ENCODE peak calls at places on chromosomes 13 and 19, in five cellular contexts. R, Y, C, S and J are unnamed samples.

GRCh38 chr13:31946091-31946770 is 85.3 kb upstream of the FRY start:
- DNase-seq in R (no peak), Y (no peak), C (no peak), S (no peak), J (no peak)

GRCh38 chr13:97141564-97142005 is 80.5 kb upstream of the MBNL2 start:
- DNase-seq in R (peak; percentile 65), Y (peak; percentile 71), C (peak; percentile 86), S (peak; percentile 26), J (no peak)

GRCh38 chr13:53092931-53093330 is 64.3 kb downstream of the OLFM4 start:
- DNase-seq in R (no peak), Y (no peak), C (no peak), S (no peak), J (no peak)

GRCh38 chr19:16124953-16125352 is 13.3 kb downstream of the RAB8A start:
- DNase-seq in R (no peak), Y (no peak), C (no peak), S (no peak), J (no peak)

GRCh38 chr13:34294483-34295129 is 476.7 kb downstream of the RFC3 start:
- DNase-seq in R (no peak), Y (no peak), C (peak; percentile 27), S (peak; percentile 9), J (no peak)

GRCh38 chr19:7505288-7505681 is 10.6 kb upstream of the ZNF358 start:
- DNase-seq in R (no peak), Y (no peak), C (no peak), S (no peak), J (no peak)

GRCh38 chr13:102597029-102598015 is 536 bp downstream of the TPP2 start:
- DNase-seq in R (peak; percentile 69), Y (no peak), C (peak; percentile 37), S (peak; percentile 42), J (peak; percentile 26)

GRCh38 chr19:46603195-46603637 is 2.1 kb downstream of the CALM3 start:
- DNase-seq in R (no peak), Y (no peak), C (no peak), S (no peak), J (no peak)

GRCh38 chr13:37919329-37919880 is 49.8 kb upstream of the TRPC4 start:
- DNase-seq in R (no peak), Y (no peak), C (no peak), S (no peak), J (no peak)

GRCh38 chr19:41691268-41691970 is 3.3 kb upstream of the CEACAM7 start:
- DNase-seq in R (no peak), Y (no peak), C (no peak), S (no peak), J (no peak)

GRCh38 chr13:18944501-18945068 is 237.0 kb downstream of the TUBA3C start:
- DNase-seq in R (peak; percentile 52), Y (no peak), C (no peak), S (no peak), J (no peak)

GRCh38 chr19:47097396-47098217 is 16.0 kb downstream of the ZC3H4 start:
- DNase-seq in R (peak; percentile 72), Y (no peak), C (no peak), S (no peak), J (no peak)

GRCh38 chr13:109704771-109705628 is 81.4 kb downstream of the IRS2 start:
- DNase-seq in R (peak; percentile 76), Y (no peak), C (peak; percentile 32), S (no peak), J (no peak)

GRCh38 chr19:1310853-1311180 is 25.1 kb downstream of the EFNA2 start:
- DNase-seq in R (no peak), Y (no peak), C (no peak), S (peak; percentile 69), J (no peak)

GRCh38 chr19:41926028-41926860 is 2.0 kb downstream of the ERFL start:
- DNase-seq in R (no peak), Y (no peak), C (no peak), S (peak; percentile 44), J (no peak)

GRCh38 chr13:75296651-75297050 is 185.3 kb downstream of the TBC1D4 start:
- DNase-seq in R (no peak), Y (no peak), C (no peak), S (no peak), J (no peak)

GRCh38 chr19:18168673-18169381 is 4.8 kb upstream of the IFI30 start:
- DNase-seq in R (no peak), Y (no peak), C (no peak), S (no peak), J (no peak)

GRCh38 chr19:13839193-13839937 is 37.6 kb upstream of the NANOS3 start:
- DNase-seq in R (peak; percentile 94), Y (no peak), C (peak; percentile 72), S (peak; percentile 44), J (peak; percentile 83)

GRCh38 chr19:37997911-37998344 is 90.9 kb downstream of the SIPA1L3 start:
- DNase-seq in R (no peak), Y (peak; percentile 72), C (peak; percentile 86), S (no peak), J (no peak)

GRCh38 chr13:29991343-29991742 is 140.9 kb upstream of the UBL3 start:
- DNase-seq in R (no peak), Y (peak; percentile 48), C (peak; percentile 64), S (no peak), J (no peak)

GRCh38 chr19:51327066-51327985 is 14.6 kb downstream of the VSIG10L start:
- DNase-seq in R (peak; percentile 67), Y (no peak), C (peak; percentile 41), S (peak; percentile 84), J (peak; percentile 37)

GRCh38 chr19:57403737-57404537 is 7.0 kb upstream of the ZNF17 start:
- DNase-seq in R (no peak), Y (no peak), C (no peak), S (no peak), J (no peak)

GRCh38 chr13:112877496-112877895 is 91.5 kb upstream of the MCF2L start:
- DNase-seq in R (peak; percentile 38), Y (no peak), C (no peak), S (no peak), J (no peak)

GRCh38 chr13:109205315-109205714 is 575.9 kb downstream of the MYO16 start:
- DNase-seq in R (no peak), Y (no peak), C (no peak), S (no peak), J (no peak)

GRCh38 chr13:112324121-112324520 is 52.0 kb upstream of the SPACA7 start:
- DNase-seq in R (no peak), Y (no peak), C (no peak), S (peak; percentile 36), J (no peak)

GRCh38 chr19:3857449-3858003 is 11.3 kb downstream of the ZFR2 start:
- DNase-seq in R (no peak), Y (no peak), C (no peak), S (no peak), J (no peak)

GRCh38 chr19:46925548-46925950 is 64.8 kb downstream of the ARHGAP35 start:
- DNase-seq in R (no peak), Y (no peak), C (no peak), S (no peak), J (no peak)

GRCh38 chr13:26558912-26559485 is 1.5 kb downstream of the WASF3 start:
- DNase-seq in R (no peak), Y (no peak), C (no peak), S (peak; percentile 83), J (no peak)

GRCh38 chr13:91406619-91407018 is 8.2 kb downstream of the GPC5 start:
- DNase-seq in R (no peak), Y (no peak), C (peak; percentile 39), S (peak; percentile 83), J (no peak)

GRCh38 chr19:19458110-19458816 is 52.8 kb downstream of the GATAD2A start:
- DNase-seq in R (no peak), Y (no peak), C (no peak), S (no peak), J (no peak)

GRCh38 chr19:49924004-49924880 is 4.8 kb upstream of the ATF5 start:
- DNase-seq in R (no peak), Y (no peak), C (peak; percentile 39), S (no peak), J (no peak)

GRCh38 chr19:34041922-34042521 is 130.3 kb upstream of the LSM14A start:
- DNase-seq in R (peak; percentile 66), Y (no peak), C (peak; percentile 37), S (peak; percentile 78), J (peak; percentile 43)

GRCh38 chr19:19352823-19353222 is 32.2 kb downstream of the MAU2 start:
- DNase-seq in R (no peak), Y (no peak), C (no peak), S (no peak), J (no peak)

GRCh38 chr19:30799854-30800755 is 427.9 kb downstream of the ZNF536 start:
- DNase-seq in R (no peak), Y (no peak), C (no peak), S (peak; percentile 80), J (no peak)

GRCh38 chr13:96966415-96967102 is 27.7 kb downstream of the OXGR1 start:
- DNase-seq in R (no peak), Y (no peak), C (no peak), S (no peak), J (no peak)

GRCh38 chr13:94093652-94094310 is 385.7 kb downstream of the DCT start:
- DNase-seq in R (no peak), Y (no peak), C (peak; percentile 67), S (no peak), J (no peak)
- H3K27ac ChIP-seq in R (no peak overlapping the region), Y (no peak overlapping the region), C (no peak overlapping the region), S (no peak overlapping the region), J (no peak overlapping the region)

DNA sequence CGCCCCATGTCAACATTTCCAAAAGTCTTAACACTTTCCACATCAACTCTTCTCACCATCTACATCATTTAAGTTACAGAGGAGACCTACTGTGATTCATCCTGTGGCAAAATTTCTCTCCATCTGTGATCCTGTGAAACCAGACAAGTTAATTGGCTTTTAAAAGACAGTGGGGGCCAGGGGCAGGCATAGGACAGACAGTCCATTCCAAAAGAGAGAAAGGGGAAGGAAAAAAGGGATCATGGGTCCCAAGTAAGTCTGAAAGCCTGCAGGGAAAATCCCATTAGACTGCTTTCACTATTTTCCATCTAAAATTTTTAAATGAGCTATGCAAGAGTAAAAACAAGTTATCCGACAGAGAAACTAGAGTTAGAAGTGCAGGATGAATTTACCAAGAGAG is 121.0 kb downstream of the MRPL57 start:
- DNase-seq in R (no peak), Y (no peak), C (no peak), S (peak; percentile 19), J (no peak)
- H3K4me3 ChIP-seq in R (peak overlapping the region; percentile 87), Y (peak overlapping the region; percentile 87), C (peak overlapping the region; percentile 30), S (peak overlapping the region; percentile 77), J (peak overlapping the region; percentile 74)

GRCh38 chr13:113927661-113928581 is 46.0 kb downstream of the C13orf46 start:
- DNase-seq in R (peak; percentile 83), Y (peak; percentile 96), C (peak; percentile 97), S (no peak), J (no peak)

GRCh38 chr13:113926951-113927660 is 46.8 kb downstream of the C13orf46 start:
- DNase-seq in R (peak; percentile 61), Y (no peak), C (no peak), S (no peak), J (no peak)

GRCh38 chr13:113929628-113930615 is 44.0 kb downstream of the C13orf46 start:
- DNase-seq in R (peak; percentile 63), Y (no peak), C (no peak), S (no peak), J (no peak)

GRCh38 chr13:113930711-113931637 is 42.9 kb downstream of the C13orf46 start:
- DNase-seq in R (peak; percentile 61), Y (no peak), C (no peak), S (no peak), J (no peak)

GRCh38 chr13:113928701-113929627 is 44.9 kb downstream of the C13orf46 start:
- DNase-seq in R (peak; percentile 87), Y (peak; percentile 46), C (peak; percentile 90), S (no peak), J (no peak)
- H3K27ac ChIP-seq in R (peak overlapping the region; percentile 77), Y (peak overlapping the region; percentile 97), C (peak overlapping the region; percentile 87), S (no peak overlapping the region), J (no peak overlapping the region)

GRCh38 chr19:48614436-48615144 is at the start of gene FAM83E:
- DNase-seq in R (peak; percentile 72), Y (no peak), C (no peak), S (peak; percentile 75), J (no peak)
- H3K4me3 ChIP-seq in R (peak within 1 kb of the TSS; percentile 21), Y (no peak within 1 kb of the TSS), C (no peak within 1 kb of the TSS), S (peak within 1 kb of the TSS; percentile 28), J (no peak within 1 kb of the TSS)